ENCODE peak calls at places on chromosomes 13 and 19, in eight cellular contexts. One of them, this sample, is unnamed.

GRCh38 chr19:1768248-1768647 is 14.9 kb downstream of the ONECUT3 start:
- DNase-seq in CMK: no peak
- DNase-seq in NCI-H748 treated with DMSO at 0.1 percent for 48 hours: no peak
- DNase-seq in EL: peak
- DNase-seq in stimulated activated CD4-positive, alpha-beta T cell treated with anti-CD3 and anti-CD28 coated beads, Interleukin-2, amount 100 ng/mL, for 24 hours: no peak
- DNase-seq in activated CD4-positive, alpha-beta T cell treated with anti-CD3 and anti-CD28 coated beads for 4 hours: no peak
- DNase-seq in PC-9: no peak
- DNase-seq in endothelial cell: peak
- DNase-seq in this sample: no peak

GRCh38 chr19:45213031-45213430 is 32.2 kb downstream of the EXOC3L2 start:
- DNase-seq in endothelial cell: no peak
- DNase-seq in EL: no peak
- DNase-seq in NCI-H748 treated with DMSO at 0.1 percent for 48 hours: no peak
- DNase-seq in PC-9: no peak
- DNase-seq in CMK: no peak
- DNase-seq in stimulated activated CD4-positive, alpha-beta T cell treated with anti-CD3 and anti-CD28 coated beads, Interleukin-2, amount 100 ng/mL, for 24 hours: no peak
- DNase-seq in activated CD4-positive, alpha-beta T cell treated with anti-CD3 and anti-CD28 coated beads for 4 hours: no peak
- DNase-seq in this sample: no peak

GRCh38 chr13:50200988-50201387 is 185.7 kb downstream of the KCNRG start:
- DNase-seq in activated CD4-positive, alpha-beta T cell treated with anti-CD3 and anti-CD28 coated beads for 4 hours: no peak
- DNase-seq in NCI-H748 treated with DMSO at 0.1 percent for 48 hours: no peak
- DNase-seq in EL: no peak
- DNase-seq in stimulated activated CD4-positive, alpha-beta T cell treated with anti-CD3 and anti-CD28 coated beads, Interleukin-2, amount 100 ng/mL, for 24 hours: no peak
- DNase-seq in CMK: no peak
- DNase-seq in endothelial cell: no peak
- DNase-seq in PC-9: no peak
- DNase-seq in this sample: peak

GRCh38 chr13:33751151-33751550 is 66.8 kb upstream of the RFC3 start:
- DNase-seq in EL: peak
- DNase-seq in CMK: no peak
- DNase-seq in activated CD4-positive, alpha-beta T cell treated with anti-CD3 and anti-CD28 coated beads for 4 hours: no peak
- DNase-seq in PC-9: no peak
- DNase-seq in endothelial cell: no peak
- DNase-seq in NCI-H748 treated with DMSO at 0.1 percent for 48 hours: no peak
- DNase-seq in stimulated activated CD4-positive, alpha-beta T cell treated with anti-CD3 and anti-CD28 coated beads, Interleukin-2, amount 100 ng/mL, for 24 hours: no peak
- DNase-seq in this sample: no peak

GRCh38 chr13:110915874-110916670 is 1.2 kb upstream of the ANKRD10 start:
- DNase-seq in stimulated activated CD4-positive, alpha-beta T cell treated with anti-CD3 and anti-CD28 coated beads, Interleukin-2, amount 100 ng/mL, for 24 hours: no peak
- DNase-seq in NCI-H748 treated with DMSO at 0.1 percent for 48 hours: peak
- DNase-seq in CMK: no peak
- DNase-seq in EL: peak
- DNase-seq in PC-9: no peak
- DNase-seq in endothelial cell: no peak
- DNase-seq in activated CD4-positive, alpha-beta T cell treated with anti-CD3 and anti-CD28 coated beads for 4 hours: no peak
- DNase-seq in this sample: no peak

GRCh38 chr13:99064624-99065249 is 86.9 kb upstream of the DOCK9 start:
- DNase-seq in NCI-H748 treated with DMSO at 0.1 percent for 48 hours: no peak
- DNase-seq in EL: no peak
- DNase-seq in PC-9: no peak
- DNase-seq in activated CD4-positive, alpha-beta T cell treated with anti-CD3 and anti-CD28 coated beads for 4 hours: no peak
- DNase-seq in CMK: no peak
- DNase-seq in stimulated activated CD4-positive, alpha-beta T cell treated with anti-CD3 and anti-CD28 coated beads, Interleukin-2, amount 100 ng/mL, for 24 hours: no peak
- DNase-seq in endothelial cell: no peak
- DNase-seq in this sample: no peak

GRCh38 chr19:55546822-55547614 is 1.7 kb upstream of the SBK3 start:
- DNase-seq in activated CD4-positive, alpha-beta T cell treated with anti-CD3 and anti-CD28 coated beads for 4 hours: no peak
- DNase-seq in EL: peak
- DNase-seq in NCI-H748 treated with DMSO at 0.1 percent for 48 hours: no peak
- DNase-seq in PC-9: peak
- DNase-seq in endothelial cell: no peak
- DNase-seq in CMK: no peak
- DNase-seq in stimulated activated CD4-positive, alpha-beta T cell treated with anti-CD3 and anti-CD28 coated beads, Interleukin-2, amount 100 ng/mL, for 24 hours: no peak
- DNase-seq in this sample: no peak

GRCh38 chr19:872266-872951 is 12.9 kb downstream of the CFD start:
- DNase-seq in endothelial cell: no peak
- DNase-seq in CMK: peak
- DNase-seq in PC-9: peak
- DNase-seq in stimulated activated CD4-positive, alpha-beta T cell treated with anti-CD3 and anti-CD28 coated beads, Interleukin-2, amount 100 ng/mL, for 24 hours: peak
- DNase-seq in NCI-H748 treated with DMSO at 0.1 percent for 48 hours: no peak
- DNase-seq in EL: no peak
- DNase-seq in activated CD4-positive, alpha-beta T cell treated with anti-CD3 and anti-CD28 coated beads for 4 hours: peak
- DNase-seq in this sample: peak

GRCh38 chr13:98174995-98175394 is 2.1 kb downstream of the RNF113B start:
- DNase-seq in activated CD4-positive, alpha-beta T cell treated with anti-CD3 and anti-CD28 coated beads for 4 hours: no peak
- DNase-seq in CMK: no peak
- DNase-seq in stimulated activated CD4-positive, alpha-beta T cell treated with anti-CD3 and anti-CD28 coated beads, Interleukin-2, amount 100 ng/mL, for 24 hours: no peak
- DNase-seq in endothelial cell: no peak
- DNase-seq in PC-9: no peak
- DNase-seq in EL: peak
- DNase-seq in NCI-H748 treated with DMSO at 0.1 percent for 48 hours: no peak
- DNase-seq in this sample: no peak

GRCh38 chr13:98755116-98755515 is 2.6 kb upstream of the SLC15A1 start:
- DNase-seq in PC-9: no peak
- DNase-seq in endothelial cell: no peak
- DNase-seq in stimulated activated CD4-positive, alpha-beta T cell treated with anti-CD3 and anti-CD28 coated beads, Interleukin-2, amount 100 ng/mL, for 24 hours: no peak
- DNase-seq in activated CD4-positive, alpha-beta T cell treated with anti-CD3 and anti-CD28 coated beads for 4 hours: no peak
- DNase-seq in CMK: no peak
- DNase-seq in EL: no peak
- DNase-seq in NCI-H748 treated with DMSO at 0.1 percent for 48 hours: no peak
- DNase-seq in this sample: no peak

GRCh38 chr13:40123962-40124647 is 468.6 kb downstream of the COG6 start:
- DNase-seq in EL: no peak
- DNase-seq in endothelial cell: no peak
- DNase-seq in stimulated activated CD4-positive, alpha-beta T cell treated with anti-CD3 and anti-CD28 coated beads, Interleukin-2, amount 100 ng/mL, for 24 hours: no peak
- DNase-seq in CMK: no peak
- DNase-seq in PC-9: no peak
- DNase-seq in NCI-H748 treated with DMSO at 0.1 percent for 48 hours: no peak
- DNase-seq in activated CD4-positive, alpha-beta T cell treated with anti-CD3 and anti-CD28 coated beads for 4 hours: no peak
- DNase-seq in this sample: no peak

GRCh38 chr19:34590228-34590627 is 86.7 kb downstream of the SCGB2B2 start:
- DNase-seq in endothelial cell: no peak
- DNase-seq in CMK: no peak
- DNase-seq in activated CD4-positive, alpha-beta T cell treated with anti-CD3 and anti-CD28 coated beads for 4 hours: no peak
- DNase-seq in PC-9: no peak
- DNase-seq in EL: no peak
- DNase-seq in NCI-H748 treated with DMSO at 0.1 percent for 48 hours: no peak
- DNase-seq in stimulated activated CD4-positive, alpha-beta T cell treated with anti-CD3 and anti-CD28 coated beads, Interleukin-2, amount 100 ng/mL, for 24 hours: no peak
- DNase-seq in this sample: no peak

GRCh38 chr13:83508905-83509304 is 373.4 kb downstream of the SLITRK1 start:
- DNase-seq in CMK: no peak
- DNase-seq in stimulated activated CD4-positive, alpha-beta T cell treated with anti-CD3 and anti-CD28 coated beads, Interleukin-2, amount 100 ng/mL, for 24 hours: no peak
- DNase-seq in PC-9: no peak
- DNase-seq in activated CD4-positive, alpha-beta T cell treated with anti-CD3 and anti-CD28 coated beads for 4 hours: no peak
- DNase-seq in endothelial cell: no peak
- DNase-seq in NCI-H748 treated with DMSO at 0.1 percent for 48 hours: no peak
- DNase-seq in EL: no peak
- DNase-seq in this sample: no peak

GRCh38 chr13:67880916-67881315 is 650.8 kb upstream of the PCDH9 start:
- DNase-seq in activated CD4-positive, alpha-beta T cell treated with anti-CD3 and anti-CD28 coated beads for 4 hours: no peak
- DNase-seq in stimulated activated CD4-positive, alpha-beta T cell treated with anti-CD3 and anti-CD28 coated beads, Interleukin-2, amount 100 ng/mL, for 24 hours: no peak
- DNase-seq in NCI-H748 treated with DMSO at 0.1 percent for 48 hours: no peak
- DNase-seq in endothelial cell: no peak
- DNase-seq in EL: no peak
- DNase-seq in CMK: no peak
- DNase-seq in PC-9: no peak
- DNase-seq in this sample: no peak

GRCh38 chr13:48126944-48127814 is 32.3 kb upstream of the MED4 start:
- DNase-seq in activated CD4-positive, alpha-beta T cell treated with anti-CD3 and anti-CD28 coated beads for 4 hours: peak
- DNase-seq in EL: peak
- DNase-seq in PC-9: peak
- DNase-seq in CMK: no peak
- DNase-seq in stimulated activated CD4-positive, alpha-beta T cell treated with anti-CD3 and anti-CD28 coated beads, Interleukin-2, amount 100 ng/mL, for 24 hours: peak
- DNase-seq in endothelial cell: peak
- DNase-seq in NCI-H748 treated with DMSO at 0.1 percent for 48 hours: peak
- DNase-seq in this sample: peak

GRCh38 chr19:18913466-18913865 is 5.7 kb downstream of the COPE start:
- DNase-seq in NCI-H748 treated with DMSO at 0.1 percent for 48 hours: no peak
- DNase-seq in endothelial cell: no peak
- DNase-seq in activated CD4-positive, alpha-beta T cell treated with anti-CD3 and anti-CD28 coated beads for 4 hours: no peak
- DNase-seq in PC-9: no peak
- DNase-seq in CMK: no peak
- DNase-seq in stimulated activated CD4-positive, alpha-beta T cell treated with anti-CD3 and anti-CD28 coated beads, Interleukin-2, amount 100 ng/mL, for 24 hours: no peak
- DNase-seq in EL: no peak
- DNase-seq in this sample: no peak

GRCh38 chr19:41957161-41957837 is 1.8 kb downstream of the RABAC1 start:
- DNase-seq in NCI-H748 treated with DMSO at 0.1 percent for 48 hours: no peak
- DNase-seq in endothelial cell: no peak
- DNase-seq in PC-9: no peak
- DNase-seq in CMK: no peak
- DNase-seq in EL: no peak
- DNase-seq in activated CD4-positive, alpha-beta T cell treated with anti-CD3 and anti-CD28 coated beads for 4 hours: no peak
- DNase-seq in stimulated activated CD4-positive, alpha-beta T cell treated with anti-CD3 and anti-CD28 coated beads, Interleukin-2, amount 100 ng/mL, for 24 hours: no peak
- DNase-seq in this sample: peak

GRCh38 chr13:60873116-60873515 is 476.1 kb downstream of the TDRD3 start:
- DNase-seq in CMK: no peak
- DNase-seq in NCI-H748 treated with DMSO at 0.1 percent for 48 hours: no peak
- DNase-seq in stimulated activated CD4-positive, alpha-beta T cell treated with anti-CD3 and anti-CD28 coated beads, Interleukin-2, amount 100 ng/mL, for 24 hours: no peak
- DNase-seq in endothelial cell: no peak
- DNase-seq in PC-9: no peak
- DNase-seq in activated CD4-positive, alpha-beta T cell treated with anti-CD3 and anti-CD28 coated beads for 4 hours: no peak
- DNase-seq in EL: no peak
- DNase-seq in this sample: no peak

GRCh38 chr13:99528547-99528946 is 27.3 kb downstream of the TM9SF2 start:
- DNase-seq in PC-9: no peak
- DNase-seq in NCI-H748 treated with DMSO at 0.1 percent for 48 hours: peak
- DNase-seq in EL: no peak
- DNase-seq in endothelial cell: no peak
- DNase-seq in CMK: no peak
- DNase-seq in stimulated activated CD4-positive, alpha-beta T cell treated with anti-CD3 and anti-CD28 coated beads, Interleukin-2, amount 100 ng/mL, for 24 hours: no peak
- DNase-seq in activated CD4-positive, alpha-beta T cell treated with anti-CD3 and anti-CD28 coated beads for 4 hours: no peak
- DNase-seq in this sample: no peak

GRCh38 chr19:10557603-10558197 is 8.1 kb downstream of the KRI1 start:
- DNase-seq in activated CD4-positive, alpha-beta T cell treated with anti-CD3 and anti-CD28 coated beads for 4 hours: no peak
- DNase-seq in stimulated activated CD4-positive, alpha-beta T cell treated with anti-CD3 and anti-CD28 coated beads, Interleukin-2, amount 100 ng/mL, for 24 hours: no peak
- DNase-seq in NCI-H748 treated with DMSO at 0.1 percent for 48 hours: no peak
- DNase-seq in endothelial cell: no peak
- DNase-seq in CMK: no peak
- DNase-seq in EL: no peak
- DNase-seq in PC-9: no peak
- DNase-seq in this sample: no peak

GRCh38 chr19:44496711-44497110 is 3.6 kb downstream of the ZNF180 start:
- DNase-seq in PC-9: no peak
- DNase-seq in activated CD4-positive, alpha-beta T cell treated with anti-CD3 and anti-CD28 coated beads for 4 hours: no peak
- DNase-seq in EL: no peak
- DNase-seq in endothelial cell: no peak
- DNase-seq in stimulated activated CD4-positive, alpha-beta T cell treated with anti-CD3 and anti-CD28 coated beads, Interleukin-2, amount 100 ng/mL, for 24 hours: no peak
- DNase-seq in CMK: no peak
- DNase-seq in NCI-H748 treated with DMSO at 0.1 percent for 48 hours: no peak
- DNase-seq in this sample: no peak

GRCh38 chr13:32045963-32046785 is 14.6 kb downstream of the FRY start:
- DNase-seq in activated CD4-positive, alpha-beta T cell treated with anti-CD3 and anti-CD28 coated beads for 4 hours: peak
- DNase-seq in PC-9: no peak
- DNase-seq in EL: no peak
- DNase-seq in CMK: peak
- DNase-seq in endothelial cell: no peak
- DNase-seq in stimulated activated CD4-positive, alpha-beta T cell treated with anti-CD3 and anti-CD28 coated beads, Interleukin-2, amount 100 ng/mL, for 24 hours: no peak
- DNase-seq in NCI-H748 treated with DMSO at 0.1 percent for 48 hours: peak
- DNase-seq in this sample: no peak

GRCh38 chr13:23067129-23067528 is 113.7 kb upstream of the SGCG start:
- DNase-seq in activated CD4-positive, alpha-beta T cell treated with anti-CD3 and anti-CD28 coated beads for 4 hours: no peak
- DNase-seq in stimulated activated CD4-positive, alpha-beta T cell treated with anti-CD3 and anti-CD28 coated beads, Interleukin-2, amount 100 ng/mL, for 24 hours: no peak
- DNase-seq in CMK: no peak
- DNase-seq in NCI-H748 treated with DMSO at 0.1 percent for 48 hours: no peak
- DNase-seq in EL: no peak
- DNase-seq in PC-9: no peak
- DNase-seq in endothelial cell: no peak
- DNase-seq in this sample: no peak

GRCh38 chr13:98320561-98321105 is 143.6 kb upstream of the RNF113B start:
- DNase-seq in endothelial cell: no peak
- DNase-seq in PC-9: no peak
- DNase-seq in EL: no peak
- DNase-seq in NCI-H748 treated with DMSO at 0.1 percent for 48 hours: no peak
- DNase-seq in activated CD4-positive, alpha-beta T cell treated with anti-CD3 and anti-CD28 coated beads for 4 hours: no peak
- DNase-seq in stimulated activated CD4-positive, alpha-beta T cell treated with anti-CD3 and anti-CD28 coated beads, Interleukin-2, amount 100 ng/mL, for 24 hours: no peak
- DNase-seq in CMK: no peak
- DNase-seq in this sample: no peak

GRCh38 chr13:39684531-39685137 is 29.2 kb downstream of the COG6 start:
- DNase-seq in activated CD4-positive, alpha-beta T cell treated with anti-CD3 and anti-CD28 coated beads for 4 hours: no peak
- DNase-seq in CMK: no peak
- DNase-seq in EL: peak
- DNase-seq in NCI-H748 treated with DMSO at 0.1 percent for 48 hours: peak
- DNase-seq in stimulated activated CD4-positive, alpha-beta T cell treated with anti-CD3 and anti-CD28 coated beads, Interleukin-2, amount 100 ng/mL, for 24 hours: no peak
- DNase-seq in PC-9: no peak
- DNase-seq in endothelial cell: no peak
- DNase-seq in this sample: peak

GRCh38 chr19:32104465-32105235 is 240.8 kb upstream of the ZNF507 start:
- DNase-seq in activated CD4-positive, alpha-beta T cell treated with anti-CD3 and anti-CD28 coated beads for 4 hours: no peak
- DNase-seq in NCI-H748 treated with DMSO at 0.1 percent for 48 hours: no peak
- DNase-seq in stimulated activated CD4-positive, alpha-beta T cell treated with anti-CD3 and anti-CD28 coated beads, Interleukin-2, amount 100 ng/mL, for 24 hours: no peak
- DNase-seq in EL: no peak
- DNase-seq in CMK: no peak
- DNase-seq in endothelial cell: no peak
- DNase-seq in PC-9: no peak
- DNase-seq in this sample: no peak

GRCh38 chr13:49635599-49636433 is 7.5 kb downstream of the ARL11 start:
- DNase-seq in activated CD4-positive, alpha-beta T cell treated with anti-CD3 and anti-CD28 coated beads for 4 hours: no peak
- DNase-seq in endothelial cell: no peak
- DNase-seq in NCI-H748 treated with DMSO at 0.1 percent for 48 hours: no peak
- DNase-seq in PC-9: no peak
- DNase-seq in EL: peak
- DNase-seq in stimulated activated CD4-positive, alpha-beta T cell treated with anti-CD3 and anti-CD28 coated beads, Interleukin-2, amount 100 ng/mL, for 24 hours: no peak
- DNase-seq in CMK: no peak
- DNase-seq in this sample: no peak

GRCh38 chr19:21566073-21566472 is 60.7 kb downstream of the ZNF429 start:
- DNase-seq in PC-9: no peak
- DNase-seq in stimulated activated CD4-positive, alpha-beta T cell treated with anti-CD3 and anti-CD28 coated beads, Interleukin-2, amount 100 ng/mL, for 24 hours: peak
- DNase-seq in activated CD4-positive, alpha-beta T cell treated with anti-CD3 and anti-CD28 coated beads for 4 hours: no peak
- DNase-seq in NCI-H748 treated with DMSO at 0.1 percent for 48 hours: no peak
- DNase-seq in endothelial cell: no peak
- DNase-seq in CMK: no peak
- DNase-seq in EL: no peak
- DNase-seq in this sample: no peak

GRCh38 chr19:18465964-18466339 is 28.0 kb upstream of the ISYNA1 start:
- DNase-seq in NCI-H748 treated with DMSO at 0.1 percent for 48 hours: no peak
- DNase-seq in stimulated activated CD4-positive, alpha-beta T cell treated with anti-CD3 and anti-CD28 coated beads, Interleukin-2, amount 100 ng/mL, for 24 hours: no peak
- DNase-seq in CMK: no peak
- DNase-seq in activated CD4-positive, alpha-beta T cell treated with anti-CD3 and anti-CD28 coated beads for 4 hours: no peak
- DNase-seq in EL: no peak
- DNase-seq in PC-9: no peak
- DNase-seq in endothelial cell: no peak
- DNase-seq in this sample: no peak

GRCh38 chr19:3336680-3337523 is 29.5 kb upstream of the NFIC start:
- DNase-seq in activated CD4-positive, alpha-beta T cell treated with anti-CD3 and anti-CD28 coated beads for 4 hours: no peak
- DNase-seq in CMK: no peak
- DNase-seq in PC-9: peak
- DNase-seq in endothelial cell: no peak
- DNase-seq in EL: peak
- DNase-seq in stimulated activated CD4-positive, alpha-beta T cell treated with anti-CD3 and anti-CD28 coated beads, Interleukin-2, amount 100 ng/mL, for 24 hours: no peak
- DNase-seq in NCI-H748 treated with DMSO at 0.1 percent for 48 hours: no peak
- DNase-seq in this sample: no peak

GRCh38 chr19:17803264-17803896 is 8.4 kb downstream of the B3GNT3 start:
- DNase-seq in CMK: no peak
- DNase-seq in NCI-H748 treated with DMSO at 0.1 percent for 48 hours: no peak
- DNase-seq in activated CD4-positive, alpha-beta T cell treated with anti-CD3 and anti-CD28 coated beads for 4 hours: no peak
- DNase-seq in stimulated activated CD4-positive, alpha-beta T cell treated with anti-CD3 and anti-CD28 coated beads, Interleukin-2, amount 100 ng/mL, for 24 hours: no peak
- DNase-seq in endothelial cell: no peak
- DNase-seq in EL: no peak
- DNase-seq in PC-9: no peak
- DNase-seq in this sample: no peak

GRCh38 chr19:10538204-10538603 is 5.5 kb upstream of the ATG4D start:
- DNase-seq in activated CD4-positive, alpha-beta T cell treated with anti-CD3 and anti-CD28 coated beads for 4 hours: no peak
- DNase-seq in NCI-H748 treated with DMSO at 0.1 percent for 48 hours: no peak
- DNase-seq in CMK: no peak
- DNase-seq in stimulated activated CD4-positive, alpha-beta T cell treated with anti-CD3 and anti-CD28 coated beads, Interleukin-2, amount 100 ng/mL, for 24 hours: no peak
- DNase-seq in PC-9: no peak
- DNase-seq in endothelial cell: no peak
- DNase-seq in EL: no peak
- DNase-seq in this sample: no peak

GRCh38 chr19:16141043-16141442 is 2.4 kb upstream of the HSH2D start:
- DNase-seq in CMK: peak
- DNase-seq in PC-9: no peak
- DNase-seq in endothelial cell: no peak
- DNase-seq in EL: no peak
- DNase-seq in activated CD4-positive, alpha-beta T cell treated with anti-CD3 and anti-CD28 coated beads for 4 hours: no peak
- DNase-seq in stimulated activated CD4-positive, alpha-beta T cell treated with anti-CD3 and anti-CD28 coated beads, Interleukin-2, amount 100 ng/mL, for 24 hours: no peak
- DNase-seq in NCI-H748 treated with DMSO at 0.1 percent for 48 hours: no peak
- DNase-seq in this sample: no peak

GRCh38 chr13:28100149-28101121 is at the start of gene FLT3:
- DNase-seq in endothelial cell: peak
- DNase-seq in stimulated activated CD4-positive, alpha-beta T cell treated with anti-CD3 and anti-CD28 coated beads, Interleukin-2, amount 100 ng/mL, for 24 hours: peak
- DNase-seq in NCI-H748 treated with DMSO at 0.1 percent for 48 hours: peak
- DNase-seq in activated CD4-positive, alpha-beta T cell treated with anti-CD3 and anti-CD28 coated beads for 4 hours: no peak
- DNase-seq in PC-9: peak
- DNase-seq in EL: peak
- DNase-seq in CMK: no peak
- DNase-seq in this sample: peak